ENCODE peak calls at places on chromosomes 7 and 10, in seven cellular contexts. H is fibroblast of pulmonary artery, F is lung, E is endodermal cell, Q is endothelial cell of umbilical vein, Z is AG10803, W is Peyer's patch. S is an unnamed sample.
A peak's percentile ranks its signal among the peaks of the same experiment; 100 is the strongest.

GRCh38 chr10:113073549-113074189 is 123.6 kb downstream of the TCF7L2 start:
- DNase-seq in W (peak; percentile 87), F (no peak), E (peak; percentile 87), H (peak; percentile 96), Z (peak; percentile 95), Q (peak; percentile 92), S (no peak)

GRCh38 chr7:19772323-19772722 is 1.1 kb downstream of the TMEM196 start:
- DNase-seq in W (no peak), Q (no peak), F (no peak), E (peak; percentile 70), Z (no peak), H (no peak), S (no peak)

GRCh38 chr7:138527746-138528223 is 67.7 kb downstream of the TRIM24 start:
- DNase-seq in H (peak; percentile 29), W (no peak), F (no peak), Z (no peak), Q (peak; percentile 11), E (peak; percentile 59), S (no peak)

GRCh38 chr10:103277713-103278299 is 868 bp downstream of the INA start:
- DNase-seq in Q (no peak), H (no peak), E (no peak), F (no peak), W (no peak), Z (no peak), S (no peak)

GRCh38 chr10:8365935-8366911 is 311.7 kb downstream of the GATA3 start:
- DNase-seq in W (no peak), H (peak; percentile 97), Z (no peak), E (no peak), F (no peak), Q (no peak), S (no peak)

GRCh38 chr7:50562126-50562525 is 3.1 kb downstream of the DDC start:
- DNase-seq in H (no peak), F (no peak), W (no peak), Q (no peak), Z (no peak), E (no peak), S (no peak)

GRCh38 chr7:96327429-96327828 is 5.5 kb upstream of the SLC25A13 start:
- DNase-seq in H (no peak), W (peak; percentile 68), F (no peak), Z (no peak), Q (no peak), E (no peak), S (no peak)

GRCh38 chr7:117098457-117098856 is 145.2 kb downstream of the ST7 start:
- DNase-seq in W (no peak), Q (peak; percentile 46), E (no peak), H (peak; percentile 90), Z (peak; percentile 97), F (no peak), S (no peak)

GRCh38 chr7:138919256-138919655 is 61.9 kb downstream of the KIAA1549 start:
- DNase-seq in H (no peak), E (no peak), W (no peak), F (no peak), Q (no peak), Z (peak; percentile 22), S (no peak)

GRCh38 chr10:124172241-124172661 is 78.9 kb upstream of the CHST15 start:
- DNase-seq in W (no peak), Z (no peak), F (no peak), E (no peak), Q (no peak), H (no peak), S (no peak)

GRCh38 chr7:141551773-141552162 is 558 bp downstream of the AGK start:
- DNase-seq in F (no peak), Z (no peak), H (peak; percentile 10), E (no peak), W (no peak), Q (no peak), S (no peak)

GRCh38 chr10:98664329-98665042 is 217.8 kb upstream of the HPS1 start:
- DNase-seq in Z (peak; percentile 9), W (no peak), Q (peak; percentile 18), E (peak; percentile 79), H (peak; percentile 48), F (no peak), S (peak; percentile 12)

GRCh38 chr10:123501148-123501547 is 165.0 kb upstream of the GPR26 start:
- DNase-seq in E (no peak), Q (no peak), Z (no peak), W (no peak), F (no peak), H (no peak), S (peak; percentile 25)

GRCh38 chr10:96288151-96288621 is 16.0 kb upstream of the DNTT start:
- DNase-seq in W (no peak), Q (no peak), Z (no peak), F (no peak), H (no peak), E (no peak), S (peak; percentile 79)

GRCh38 chr10:96289218-96289910 is 14.9 kb upstream of the DNTT start:
- DNase-seq in H (no peak), F (no peak), W (no peak), E (no peak), Q (no peak), Z (no peak), S (no peak)

GRCh38 chr10:96290368-96291133 is 13.7 kb upstream of the DNTT start:
- DNase-seq in F (no peak), Q (no peak), Z (no peak), E (no peak), H (no peak), W (no peak), S (no peak)

GRCh38 chr10:96285331-96285752 is 14.0 kb upstream of the BLNK start:
- DNase-seq in H (no peak), Q (no peak), E (peak; percentile 72), W (no peak), F (no peak), Z (no peak), S (no peak)

DNA sequence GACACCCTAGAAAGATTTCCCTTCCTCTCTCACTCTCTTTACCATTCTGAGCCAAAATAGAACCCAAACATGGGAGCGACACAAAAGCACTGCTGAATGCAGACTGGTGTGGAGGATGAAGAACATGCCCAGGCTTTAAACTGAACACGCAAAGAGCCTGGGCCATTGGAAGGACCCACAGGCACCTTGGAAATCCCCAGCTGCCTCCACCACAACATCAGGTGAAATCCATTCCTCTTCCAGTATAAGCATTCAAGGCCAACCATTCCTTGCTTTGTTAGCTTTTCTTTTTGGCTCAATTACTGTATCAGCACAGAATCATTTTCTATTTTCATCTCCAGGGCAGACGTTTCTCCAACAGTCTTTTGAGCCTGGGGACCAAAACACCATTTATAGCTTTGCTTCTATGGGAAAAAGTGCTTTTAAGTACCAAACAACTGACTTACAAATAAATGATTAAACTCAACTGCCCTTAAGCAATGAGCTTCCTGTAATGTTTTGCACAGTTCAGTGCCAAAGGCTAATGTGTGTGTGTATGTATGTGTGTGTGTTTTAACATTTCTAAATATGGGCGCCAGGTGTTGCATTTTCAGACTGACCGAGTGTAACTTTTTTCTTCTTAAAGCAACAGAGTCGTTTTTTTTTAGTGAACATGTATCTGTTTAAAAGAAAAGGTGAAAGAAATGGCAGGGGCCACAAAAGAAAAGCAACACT is 16.2 kb upstream of the BLNK start:
- DNase-seq in W (no peak), F (no peak), Q (no peak), H (peak; percentile 2), Z (peak; percentile 17), E (no peak), S (peak; percentile 87)
- H3K4me3 ChIP-seq in W (peak overlapping the region; percentile 31), F (no peak overlapping the region), Q (no peak overlapping the region), H (no peak overlapping the region), Z (no peak overlapping the region), E (no peak overlapping the region), S (peak overlapping the region; percentile 39)

GRCh38 chr7:79810945-79811344 is 323.7 kb upstream of the GNAI1 start:
- DNase-seq in Z (no peak), F (no peak), W (no peak), H (peak; percentile 24), Q (no peak), E (no peak), S (no peak)

DNA sequence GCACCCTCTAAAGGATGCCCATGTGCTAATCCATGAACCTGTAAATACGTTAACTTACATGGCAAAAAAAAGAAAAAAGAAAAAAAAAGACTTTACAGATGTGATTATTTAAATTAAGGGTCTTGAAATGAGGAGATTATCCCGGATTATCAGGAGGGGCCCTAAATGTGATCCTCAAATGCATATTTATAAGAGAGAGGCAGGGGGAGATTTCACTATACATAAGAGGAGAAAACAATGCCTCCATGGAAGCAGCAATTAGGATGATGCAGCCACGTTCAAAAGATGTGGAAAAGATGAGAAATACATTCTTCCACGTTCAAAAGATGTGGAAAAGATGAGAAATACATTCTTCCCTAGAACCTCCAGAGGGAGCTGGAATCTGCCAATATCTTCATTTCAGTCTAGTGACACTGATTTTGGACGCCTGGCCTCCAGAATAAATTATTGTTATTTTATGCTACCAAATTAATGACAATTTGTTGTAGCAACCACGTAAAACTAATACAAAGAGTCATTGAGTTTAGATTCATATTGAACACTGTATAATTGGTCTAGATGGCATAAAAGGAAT is 328.4 kb upstream of the GNAI1 start:
- DNase-seq in Q (peak; percentile 17), H (peak; percentile 60), F (no peak), E (no peak), Z (peak; percentile 43), W (no peak), S (no peak)
- TF ChIP-seq CTCF in Q (no peak), H (peak; percentile 58), F (no peak), E (peak; percentile 54), Z (peak; percentile 66), W (no peak), S (no peak)

DNA sequence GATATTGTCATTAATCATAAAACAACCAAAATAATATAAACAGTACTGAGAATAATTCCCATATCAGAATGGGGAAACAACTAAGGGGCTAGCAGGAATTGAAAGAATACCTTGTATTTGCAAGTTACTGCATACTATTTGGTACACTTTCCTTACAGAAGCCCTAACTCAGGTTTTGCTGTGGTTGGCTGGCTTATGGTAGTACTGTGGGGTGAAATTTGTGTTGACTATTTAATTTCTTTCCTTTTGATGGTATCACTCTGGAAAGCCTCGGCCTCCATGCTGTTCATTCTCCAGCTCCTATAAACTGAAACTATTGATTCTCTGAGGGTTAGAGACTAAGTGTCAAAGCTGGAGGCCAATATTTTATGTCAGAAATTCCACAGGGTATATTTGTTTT is 13.6 kb downstream of the SKIDA1 start:
- DNase-seq in F (no peak), Q (no peak), Z (no peak), H (no peak), E (no peak), W (no peak), S (no peak)
- H3K4me3 ChIP-seq in F (no peak overlapping the region), Q (no peak overlapping the region), Z (peak overlapping the region; percentile 30), H (no peak overlapping the region), E (peak overlapping the region; percentile 92), W (no peak overlapping the region), S (no peak overlapping the region)

DNA sequence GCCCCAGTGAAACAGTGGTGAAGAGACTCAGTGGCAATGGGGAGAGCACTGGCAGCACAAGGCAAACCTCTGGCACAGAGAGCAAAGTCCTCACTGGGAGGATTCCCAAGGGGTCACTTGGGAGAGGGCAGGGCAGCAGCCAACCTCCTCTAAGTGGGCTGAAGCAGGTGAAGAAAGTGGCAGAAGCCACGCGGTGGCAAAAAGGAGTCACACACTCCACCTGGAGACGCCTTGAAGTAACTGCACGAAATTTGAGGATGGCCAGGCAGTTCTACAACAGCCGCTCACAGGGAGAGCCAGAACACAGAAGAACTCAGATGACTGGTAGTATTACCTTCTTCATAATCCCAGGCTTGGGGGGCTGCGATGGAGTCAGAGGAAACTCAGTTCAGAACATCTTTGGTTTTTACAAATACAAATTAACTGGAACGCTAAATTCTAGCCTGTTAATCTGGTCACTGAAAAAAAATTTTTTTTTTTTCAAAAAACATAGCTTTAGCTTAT is 603 bp upstream of the IL6 start:
- DNase-seq in F (peak; percentile 51), H (peak; percentile 92), E (peak; percentile 90), Q (peak; percentile 84), W (no peak), Z (peak; percentile 85), S (no peak)
- TF ChIP-seq CTCF in F (peak; percentile 35), H (peak; percentile 75), E (peak; percentile 83), Q (peak; percentile 62), W (peak; percentile 25), Z (peak; percentile 74), S (peak; percentile 76)

GRCh38 chr10:119910689-119911088 is 18.2 kb downstream of the SEC23IP start:
- DNase-seq in E (no peak), F (no peak), H (no peak), W (no peak), Z (no peak), Q (no peak), S (no peak)
- H3K4me3 ChIP-seq in E (no peak overlapping the region), F (no peak overlapping the region), H (no peak overlapping the region), W (no peak overlapping the region), Z (no peak overlapping the region), Q (no peak overlapping the region), S (no peak overlapping the region)

S was measured in GM12864.